ENCODE peak calls at places on chromosomes 5 and 9, in nine cellular contexts. One of them, this sample, is unnamed.

GRCh38 chr5:126435714-126436113 is 12.5 kb downstream of the GRAMD2B start:
- DNase-seq in cardiac muscle cell: no peak
- DNase-seq in HepG2: no peak
- DNase-seq in CD8-positive, alpha-beta T cell: no peak
- DNase-seq in ascending aorta: no peak
- DNase-seq in transverse colon: no peak
- DNase-seq in left lung: no peak
- DNase-seq in CD8-positive, alpha-beta memory T cell: no peak
- DNase-seq in pancreas: no peak
- DNase-seq in this sample: no peak

GRCh38 chr5:179227578-179228311 is 117.5 kb downstream of the ADAMTS2 start:
- DNase-seq in cardiac muscle cell: peak; percentile 47
- DNase-seq in HepG2: no peak
- DNase-seq in CD8-positive, alpha-beta T cell: no peak
- DNase-seq in ascending aorta: no peak
- DNase-seq in transverse colon: peak; percentile 3
- DNase-seq in left lung: no peak
- DNase-seq in CD8-positive, alpha-beta memory T cell: no peak
- DNase-seq in pancreas: peak; percentile 34
- DNase-seq in this sample: no peak

GRCh38 chr9:1918642-1919041 is 96.5 kb upstream of the SMARCA2 start:
- DNase-seq in cardiac muscle cell: no peak
- DNase-seq in HepG2: no peak
- DNase-seq in CD8-positive, alpha-beta T cell: no peak
- DNase-seq in ascending aorta: no peak
- DNase-seq in transverse colon: no peak
- DNase-seq in left lung: no peak
- DNase-seq in CD8-positive, alpha-beta memory T cell: no peak
- DNase-seq in pancreas: no peak
- DNase-seq in this sample: no peak

GRCh38 chr9:89923961-89924504 is 319.2 kb downstream of the GADD45G start:
- DNase-seq in cardiac muscle cell: no peak
- DNase-seq in HepG2: peak; percentile 72
- DNase-seq in CD8-positive, alpha-beta T cell: no peak
- DNase-seq in ascending aorta: no peak
- DNase-seq in transverse colon: no peak
- DNase-seq in left lung: no peak
- DNase-seq in CD8-positive, alpha-beta memory T cell: no peak
- DNase-seq in pancreas: no peak
- DNase-seq in this sample: no peak

GRCh38 chr5:176405656-176406435 is 10.5 kb downstream of the CLTB start:
- DNase-seq in cardiac muscle cell: no peak
- DNase-seq in HepG2: no peak
- DNase-seq in CD8-positive, alpha-beta T cell: no peak
- DNase-seq in ascending aorta: no peak
- DNase-seq in transverse colon: peak; percentile 56
- DNase-seq in left lung: no peak
- DNase-seq in CD8-positive, alpha-beta memory T cell: no peak
- DNase-seq in pancreas: peak; percentile 23
- DNase-seq in this sample: no peak

GRCh38 chr9:69867081-69867814 is 46.6 kb downstream of the CFAP95 start:
- DNase-seq in cardiac muscle cell: no peak
- DNase-seq in HepG2: no peak
- DNase-seq in CD8-positive, alpha-beta T cell: no peak
- DNase-seq in ascending aorta: no peak
- DNase-seq in transverse colon: no peak
- DNase-seq in left lung: no peak
- DNase-seq in CD8-positive, alpha-beta memory T cell: no peak
- DNase-seq in pancreas: no peak
- DNase-seq in this sample: no peak

GRCh38 chr5:6574537-6574936 is 58.3 kb downstream of the NSUN2 start:
- DNase-seq in cardiac muscle cell: no peak
- DNase-seq in HepG2: no peak
- DNase-seq in CD8-positive, alpha-beta T cell: peak; percentile 32
- DNase-seq in ascending aorta: no peak
- DNase-seq in transverse colon: no peak
- DNase-seq in left lung: no peak
- DNase-seq in CD8-positive, alpha-beta memory T cell: no peak
- DNase-seq in pancreas: no peak
- DNase-seq in this sample: no peak

GRCh38 chr9:109441296-109441695 is 56.8 kb downstream of the PTPN3 start:
- DNase-seq in cardiac muscle cell: no peak
- DNase-seq in HepG2: peak; percentile 15
- DNase-seq in CD8-positive, alpha-beta T cell: no peak
- DNase-seq in ascending aorta: no peak
- DNase-seq in transverse colon: no peak
- DNase-seq in left lung: no peak
- DNase-seq in CD8-positive, alpha-beta memory T cell: no peak
- DNase-seq in pancreas: no peak
- DNase-seq in this sample: no peak

GRCh38 chr5:167582263-167582662 is 709.2 kb upstream of the WWC1 start:
- DNase-seq in cardiac muscle cell: peak; percentile 52
- DNase-seq in HepG2: no peak
- DNase-seq in CD8-positive, alpha-beta T cell: no peak
- DNase-seq in ascending aorta: no peak
- DNase-seq in transverse colon: no peak
- DNase-seq in left lung: no peak
- DNase-seq in CD8-positive, alpha-beta memory T cell: no peak
- DNase-seq in pancreas: no peak
- DNase-seq in this sample: no peak

GRCh38 chr9:115595951-115596742 is 478.2 kb upstream of the TNC start:
- DNase-seq in cardiac muscle cell: peak; percentile 91
- DNase-seq in HepG2: no peak
- DNase-seq in CD8-positive, alpha-beta T cell: no peak
- DNase-seq in ascending aorta: no peak
- DNase-seq in transverse colon: no peak
- DNase-seq in left lung: no peak
- DNase-seq in CD8-positive, alpha-beta memory T cell: no peak
- DNase-seq in pancreas: no peak
- DNase-seq in this sample: no peak

DNA sequence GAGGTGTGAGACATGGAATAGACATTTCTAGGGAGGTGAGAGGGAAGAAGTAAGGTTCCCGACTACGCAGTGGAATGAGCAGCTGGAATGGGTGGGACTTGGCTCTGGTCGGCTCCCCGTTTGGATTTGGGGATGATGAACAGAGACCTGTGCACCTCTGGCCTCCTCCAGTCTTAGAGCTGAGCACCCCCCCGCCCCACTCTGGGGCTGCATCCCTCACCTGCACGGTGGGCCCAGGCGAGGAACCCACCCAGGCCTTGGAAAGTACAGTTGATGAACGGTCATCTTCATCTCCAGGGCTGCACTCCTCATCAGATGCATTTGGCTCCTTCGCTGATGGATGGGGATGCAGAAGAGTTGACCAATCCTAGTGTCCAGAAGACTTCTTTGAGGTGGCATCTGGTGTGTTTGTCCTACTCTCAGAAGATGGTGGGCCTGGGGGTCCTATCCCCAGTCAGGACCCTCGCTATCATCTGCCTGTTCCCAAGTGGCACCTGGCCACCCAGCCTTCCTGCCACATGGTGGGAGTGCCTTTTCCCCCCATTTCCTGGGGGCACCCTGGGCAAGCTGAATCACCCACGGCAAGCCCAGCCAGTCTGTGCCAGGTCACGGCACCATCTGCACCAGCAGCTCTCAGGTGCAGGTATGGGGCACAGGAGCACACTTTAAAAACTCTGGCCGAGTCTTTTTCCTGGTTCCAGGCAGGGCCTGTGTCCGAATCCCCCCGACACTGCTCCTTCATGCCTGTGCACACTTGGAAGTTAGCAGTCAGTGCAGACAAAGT is 70.5 kb downstream of the GTF3C4 start:
- DNase-seq in cardiac muscle cell: no peak
- DNase-seq in HepG2: no peak
- DNase-seq in CD8-positive, alpha-beta T cell: no peak
- DNase-seq in ascending aorta: no peak
- DNase-seq in transverse colon: no peak
- DNase-seq in left lung: peak; percentile 12
- DNase-seq in CD8-positive, alpha-beta memory T cell: no peak
- DNase-seq in pancreas: no peak
- DNase-seq in this sample: no peak
- H3K4me1 ChIP-seq in cardiac muscle cell: peaks cover 19% of the 10 kb centered on the region
- H3K4me1 ChIP-seq in HepG2: no peaks in the 10 kb centered on the region
- H3K4me1 ChIP-seq in CD8-positive, alpha-beta T cell: no peaks in the 10 kb centered on the region
- H3K4me1 ChIP-seq in ascending aorta: no peaks in the 10 kb centered on the region
- H3K4me1 ChIP-seq in transverse colon: no peaks in the 10 kb centered on the region
- H3K4me1 ChIP-seq in left lung: no peaks in the 10 kb centered on the region
- H3K4me1 ChIP-seq in CD8-positive, alpha-beta memory T cell: no peaks in the 10 kb centered on the region
- H3K4me1 ChIP-seq in pancreas: no peaks in the 10 kb centered on the region
- H3K4me1 ChIP-seq in this sample: no peaks in the 10 kb centered on the region

DNA sequence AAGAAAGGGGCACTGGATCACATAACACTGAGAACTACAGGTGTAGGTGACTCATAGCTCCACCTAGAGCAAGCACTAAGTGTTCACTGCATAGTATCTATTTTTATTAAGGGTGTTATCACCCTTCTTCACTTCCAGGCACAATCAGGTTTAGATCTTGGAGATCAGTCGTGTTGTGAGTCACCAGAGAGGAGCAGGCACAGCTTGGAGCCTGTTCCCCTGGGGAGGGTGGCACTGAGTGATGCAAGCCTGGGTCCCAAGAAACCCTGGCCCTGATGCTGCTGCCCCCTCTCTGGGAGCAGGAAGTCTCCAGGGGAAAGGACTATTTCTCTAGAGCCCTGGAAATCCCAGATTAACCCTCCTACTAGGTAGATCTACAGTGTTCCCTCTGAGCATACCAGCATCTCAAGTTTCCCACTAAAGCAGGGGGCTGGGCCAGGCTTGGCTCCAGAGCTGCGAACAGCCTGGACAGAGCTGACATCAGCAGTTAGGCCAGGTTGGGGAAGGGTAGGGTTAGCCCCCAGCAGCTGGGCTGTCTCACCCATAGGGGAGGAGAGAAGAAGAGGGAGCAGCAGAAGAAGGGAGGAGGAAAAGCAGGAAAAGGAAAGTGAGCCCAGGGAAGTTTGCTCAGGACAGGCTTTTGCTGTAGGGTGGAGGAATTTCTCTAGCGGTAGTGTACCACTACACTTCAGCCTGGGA is 28.1 kb upstream of the SPINK4 start:
- DNase-seq in cardiac muscle cell: peak; percentile 60
- DNase-seq in HepG2: no peak
- DNase-seq in CD8-positive, alpha-beta T cell: no peak
- DNase-seq in ascending aorta: no peak
- DNase-seq in transverse colon: peak; percentile 62
- DNase-seq in left lung: no peak
- DNase-seq in CD8-positive, alpha-beta memory T cell: no peak
- DNase-seq in pancreas: no peak
- DNase-seq in this sample: no peak
- H3K27ac ChIP-seq in cardiac muscle cell: peak overlapping the region; percentile 8
- H3K27ac ChIP-seq in HepG2: no peak overlapping the region
- H3K27ac ChIP-seq in CD8-positive, alpha-beta T cell: no peak overlapping the region
- H3K27ac ChIP-seq in ascending aorta: no peak overlapping the region
- H3K27ac ChIP-seq in transverse colon: peak overlapping the region; percentile 69
- H3K27ac ChIP-seq in left lung: no peak overlapping the region
- H3K27ac ChIP-seq in CD8-positive, alpha-beta memory T cell: no peak overlapping the region
- H3K27ac ChIP-seq in pancreas: no peak overlapping the region
- H3K27ac ChIP-seq in this sample: no peak overlapping the region

DNA sequence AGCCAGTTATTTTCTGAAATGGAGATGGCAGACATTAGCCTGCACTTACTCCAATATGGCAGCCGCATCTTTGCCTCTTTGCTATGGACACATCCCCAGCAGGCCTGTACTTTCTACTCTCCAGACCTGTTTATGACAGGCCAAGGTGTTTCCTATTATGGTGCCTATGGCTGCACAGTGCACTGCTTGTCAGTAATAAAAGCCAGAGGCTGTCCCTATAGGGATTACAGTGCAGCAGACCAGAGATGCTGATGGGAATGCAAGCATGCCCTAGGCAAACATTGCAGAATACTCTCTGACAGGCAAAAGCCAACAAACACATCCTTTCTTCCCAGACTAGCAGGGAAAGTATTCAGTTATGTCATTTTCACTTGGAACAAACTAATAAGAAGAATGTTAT is 442.9 kb downstream of the RAB3C start:
- DNase-seq in cardiac muscle cell: no peak
- DNase-seq in HepG2: peak; percentile 70
- DNase-seq in CD8-positive, alpha-beta T cell: no peak
- DNase-seq in ascending aorta: no peak
- DNase-seq in transverse colon: no peak
- DNase-seq in left lung: no peak
- DNase-seq in CD8-positive, alpha-beta memory T cell: no peak
- DNase-seq in pancreas: no peak
- DNase-seq in this sample: no peak
- H3K4me1 ChIP-seq in cardiac muscle cell: peaks cover 5% of the 10 kb centered on the region
- H3K4me1 ChIP-seq in HepG2: peaks cover 16% of the 10 kb centered on the region
- H3K4me1 ChIP-seq in CD8-positive, alpha-beta T cell: no peaks in the 10 kb centered on the region
- H3K4me1 ChIP-seq in ascending aorta: no peaks in the 10 kb centered on the region
- H3K4me1 ChIP-seq in transverse colon: peaks cover 2% of the 10 kb centered on the region
- H3K4me1 ChIP-seq in left lung: no peaks in the 10 kb centered on the region
- H3K4me1 ChIP-seq in CD8-positive, alpha-beta memory T cell: peaks cover 13% of the 10 kb centered on the region
- H3K4me1 ChIP-seq in pancreas: no peaks in the 10 kb centered on the region
- H3K4me1 ChIP-seq in this sample: peaks cover 6% of the 10 kb centered on the region

GRCh38 chr5:136195971-136196577 is 3.1 kb upstream of the SMIM32 start:
- DNase-seq in cardiac muscle cell: no peak
- DNase-seq in HepG2: no peak
- DNase-seq in CD8-positive, alpha-beta T cell: peak; percentile 35
- DNase-seq in ascending aorta: no peak
- DNase-seq in transverse colon: no peak
- DNase-seq in left lung: no peak
- DNase-seq in CD8-positive, alpha-beta memory T cell: no peak
- DNase-seq in pancreas: no peak
- DNase-seq in this sample: no peak

GRCh38 chr5:136192015-136192525 is 892 bp downstream of the SMIM32 start:
- DNase-seq in cardiac muscle cell: peak; percentile 13
- DNase-seq in HepG2: no peak
- DNase-seq in CD8-positive, alpha-beta T cell: peak; percentile 43
- DNase-seq in ascending aorta: no peak
- DNase-seq in transverse colon: no peak
- DNase-seq in left lung: no peak
- DNase-seq in CD8-positive, alpha-beta memory T cell: no peak
- DNase-seq in pancreas: no peak
- DNase-seq in this sample: no peak

GRCh38 chr5:136193396-136193935 is 504 bp upstream of the SMIM32 start:
- DNase-seq in cardiac muscle cell: no peak
- DNase-seq in HepG2: no peak
- DNase-seq in CD8-positive, alpha-beta T cell: peak; percentile 29
- DNase-seq in ascending aorta: no peak
- DNase-seq in transverse colon: no peak
- DNase-seq in left lung: no peak
- DNase-seq in CD8-positive, alpha-beta memory T cell: no peak
- DNase-seq in pancreas: no peak
- DNase-seq in this sample: no peak

GRCh38 chr5:136192526-136193395 is at the start of gene SMIM32:
- DNase-seq in cardiac muscle cell: peak; percentile 16
- DNase-seq in HepG2: peak; percentile 24
- DNase-seq in CD8-positive, alpha-beta T cell: peak; percentile 35
- DNase-seq in ascending aorta: no peak
- DNase-seq in transverse colon: peak; percentile 66
- DNase-seq in left lung: no peak
- DNase-seq in CD8-positive, alpha-beta memory T cell: no peak
- DNase-seq in pancreas: peak; percentile 69
- DNase-seq in this sample: no peak

DNA sequence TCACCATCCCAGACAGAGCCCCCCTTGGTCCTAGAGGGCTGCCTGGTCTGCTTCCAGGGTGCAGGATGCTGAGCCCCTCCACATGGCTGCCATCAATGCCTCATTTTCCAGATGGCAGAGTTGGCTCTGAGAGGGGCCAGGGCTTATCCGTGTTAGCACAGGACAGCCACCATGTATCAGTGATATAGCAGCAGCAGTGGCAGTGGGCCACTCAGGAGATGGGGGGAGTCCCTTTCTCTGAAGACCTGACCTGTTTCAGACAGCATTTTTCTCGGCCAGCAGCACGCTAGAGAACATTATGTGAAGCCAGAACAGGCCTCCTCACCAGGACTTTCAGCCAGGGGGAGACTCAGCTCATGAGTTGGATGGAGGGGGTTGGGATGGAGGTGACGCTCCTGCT is 1.6 kb upstream of the SMIM32 start:
- DNase-seq in cardiac muscle cell: no peak
- DNase-seq in HepG2: no peak
- DNase-seq in CD8-positive, alpha-beta T cell: no peak
- DNase-seq in ascending aorta: no peak
- DNase-seq in transverse colon: no peak
- DNase-seq in left lung: no peak
- DNase-seq in CD8-positive, alpha-beta memory T cell: no peak
- DNase-seq in pancreas: no peak
- DNase-seq in this sample: no peak
- H3K27ac ChIP-seq in cardiac muscle cell: no peak overlapping the region
- H3K27ac ChIP-seq in HepG2: no peak overlapping the region
- H3K27ac ChIP-seq in CD8-positive, alpha-beta T cell: no peak overlapping the region
- H3K27ac ChIP-seq in ascending aorta: no peak overlapping the region
- H3K27ac ChIP-seq in transverse colon: no peak overlapping the region
- H3K27ac ChIP-seq in left lung: no peak overlapping the region
- H3K27ac ChIP-seq in CD8-positive, alpha-beta memory T cell: no peak overlapping the region
- H3K27ac ChIP-seq in pancreas: no peak overlapping the region
- H3K27ac ChIP-seq in this sample: no peak overlapping the region